ENCODE peak calls at places on chromosome 4, in four cellular contexts. D, B, U and M are unnamed samples.
A peak's percentile ranks its signal among the peaks of the same experiment; 100 is the strongest.

GRCh38 chr4:112775801-112776200 is 138.9 kb downstream of the LARP7 start:
- DNase-seq in D (no peak), B (no peak), U (no peak), M (no peak)

GRCh38 chr4:3217266-3217665 is 31.7 kb upstream of the MSANTD1 start:
- DNase-seq in D (no peak), B (no peak), U (no peak), M (no peak)

GRCh38 chr4:98491862-98492554 is 166.4 kb downstream of the TSPAN5 start:
- DNase-seq in D (no peak), B (no peak), U (no peak), M (no peak)

GRCh38 chr4:113997206-113997605 is 17.8 kb upstream of the ARSJ start:
- DNase-seq in D (no peak), B (no peak), U (no peak), M (no peak)

GRCh38 chr4:108370826-108371225 is 202.1 kb upstream of the LEF1 start:
- DNase-seq in D (no peak), B (no peak), U (no peak), M (no peak)

GRCh38 chr4:244471-244870 is 60.8 kb downstream of the ZNF732 start:
- DNase-seq in D (peak; percentile 78), B (peak; percentile 12), U (peak; percentile 44), M (peak; percentile 31)

GRCh38 chr4:1501754-1502500 is 95.7 kb upstream of the NKX1-1 start:
- DNase-seq in D (no peak), B (no peak), U (no peak), M (no peak)

GRCh38 chr4:79046191-79046590 is 107.0 kb upstream of the PAQR3 start:
- DNase-seq in D (no peak), B (no peak), U (no peak), M (no peak)

GRCh38 chr4:101439926-101440325 is 92.6 kb upstream of the PPP3CA start:
- DNase-seq in D (no peak), B (no peak), U (no peak), M (no peak)

GRCh38 chr4:2691313-2691712 is 64.8 kb downstream of the TNIP2 start:
- DNase-seq in D (no peak), B (no peak), U (no peak), M (no peak)

GRCh38 chr4:177484613-177485021 is 42.4 kb upstream of the AGA start:
- DNase-seq in D (no peak), B (no peak), U (no peak), M (no peak)